ENCODE peak calls at places on chromosomes 3 and 15, in ten cellular contexts. Q is frontal cortex; S is stimulated activated naive CD8-positive, alpha-beta T cell treated with anti-CD3 and anti-CD28 coated beads, Interleukin-15, Interleukin-2, amounts not matched to agents 100 U/mL and 50 U/mL, for 24 hours; G is activated gamma-delta T cell treated with Interleukin-2 at 50 U/mL for 16 hours; E is activated CD4-positive, alpha-beta T cell treated with anti-CD3 and anti-CD28 coated beads, Interleukin-2, amount 10 ng/mL, durations not matched to agents 7 days and 5 days; Y is NCI-H2171 treated with DMSO at 0.1 percent for 48 hours; J is stimulated activated CD8-positive, alpha-beta memory T cell treated with anti-CD3 and anti-CD28 coated beads, Interleukin-12 subunit alpha, Interleukin-12 subunit beta, amount 100 ng/mL, for 1 hour; U is NCI-H1105; F is NCI-H1436; L is psoas muscle. N is an unnamed sample.

GRCh38 chr15:31171731-31172130 is 70.2 kb upstream of the TRPM1 start:
- DNase-seq in Q (no peak), S (no peak), G (no peak), E (no peak), Y (no peak), J (no peak), U (no peak), F (no peak), L (no peak), N (no peak)

GRCh38 chr3:126968995-126969385 is 13.9 kb upstream of the PLXNA1 start:
- DNase-seq in Q (no peak), S (no peak), G (no peak), E (no peak), Y (no peak), J (no peak), U (no peak), F (no peak), L (no peak), N (no peak)

GRCh38 chr15:73723146-73723545 is 30.0 kb downstream of the INSYN1 start:
- DNase-seq in Q (no peak), S (no peak), G (no peak), E (no peak), Y (no peak), J (no peak), U (no peak), F (no peak), L (no peak), N (no peak)

GRCh38 chr3:17420668-17421067 is 321.8 kb downstream of the TBC1D5 start:
- DNase-seq in Q (no peak), S (no peak), G (no peak), E (no peak), Y (no peak), J (no peak), U (no peak), F (no peak), L (no peak), N (no peak)

GRCh38 chr15:58224068-58224467 is 85.9 kb downstream of the AQP9 start:
- DNase-seq in Q (no peak), S (no peak), G (no peak), E (no peak), Y (no peak), J (no peak), U (no peak), F (no peak), L (peak; percentile 70), N (no peak)

GRCh38 chr3:43238801-43239200 is 47.5 kb upstream of the SNRK start:
- DNase-seq in Q (no peak), S (no peak), G (no peak), E (no peak), Y (no peak), J (no peak), U (peak; percentile 33), F (no peak), L (no peak), N (no peak)

GRCh38 chr15:65054333-65055200 is 9.4 kb downstream of the SLC51B start:
- DNase-seq in Q (peak; percentile 66), S (peak; percentile 73), G (peak; percentile 50), E (peak; percentile 68), Y (peak; percentile 47), J (no peak), U (peak; percentile 40), F (peak; percentile 51), L (peak; percentile 89), N (peak; percentile 73)

GRCh38 chr3:62214850-62215249 is 158.5 kb downstream of the FEZF2 start:
- DNase-seq in Q (no peak), S (no peak), G (no peak), E (no peak), Y (no peak), J (no peak), U (no peak), F (no peak), L (no peak), N (no peak)

GRCh38 chr3:27326211-27326948 is 42.8 kb downstream of the NEK10 start:
- DNase-seq in Q (no peak), S (no peak), G (no peak), E (no peak), Y (no peak), J (no peak), U (no peak), F (no peak), L (peak; percentile 56), N (no peak)

GRCh38 chr15:59105839-59106238 is 893 bp downstream of the CCNB2 start:
- DNase-seq in Q (no peak), S (no peak), G (no peak), E (no peak), Y (peak; percentile 17), J (no peak), U (no peak), F (no peak), L (no peak), N (no peak)

GRCh38 chr3:151379083-151379734 is 5.3 kb downstream of the P2RY12 start:
- DNase-seq in Q (no peak), S (peak; percentile 29), G (no peak), E (peak; percentile 13), Y (peak; percentile 13), J (no peak), U (no peak), F (no peak), L (no peak), N (peak; percentile 64)

GRCh38 chr3:98962951-98963350 is 61.5 kb upstream of the DCBLD2 start:
- DNase-seq in Q (no peak), S (no peak), G (no peak), E (no peak), Y (no peak), J (no peak), U (no peak), F (no peak), L (no peak), N (no peak)

GRCh38 chr15:41695750-41696436 is 35.7 kb downstream of the MGA start:
- DNase-seq in Q (no peak), S (peak; percentile 34), G (peak; percentile 38), E (peak; percentile 72), Y (no peak), J (peak; percentile 10), U (no peak), F (no peak), L (no peak), N (peak; percentile 80)

GRCh38 chr15:48695088-48695834 is 49.8 kb upstream of the FBN1 start:
- DNase-seq in Q (no peak), S (no peak), G (no peak), E (no peak), Y (no peak), J (no peak), U (no peak), F (no peak), L (no peak), N (no peak)

GRCh38 chr3:128487813-128488635 is 5.0 kb downstream of the GATA2 start:
- DNase-seq in Q (peak; percentile 82), S (peak; percentile 57), G (no peak), E (no peak), Y (peak; percentile 66), J (no peak), U (peak; percentile 80), F (peak; percentile 44), L (peak; percentile 88), N (peak; percentile 55)

GRCh38 chr3:67384790-67385397 is 269.5 kb downstream of the SUCLG2 start:
- DNase-seq in Q (no peak), S (peak; percentile 40), G (peak; percentile 19), E (peak; percentile 62), Y (no peak), J (no peak), U (no peak), F (no peak), L (no peak), N (peak; percentile 35)

GRCh38 chr3:105328338-105328730 is 38.4 kb upstream of the ALCAM start:
- DNase-seq in Q (no peak), S (no peak), G (no peak), E (no peak), Y (peak; percentile 19), J (no peak), U (no peak), F (no peak), L (no peak), N (no peak)

GRCh38 chr15:40472171-40472727 is 1.5 kb downstream of the CHST14 start:
- DNase-seq in Q (no peak), S (no peak), G (no peak), E (no peak), Y (no peak), J (no peak), U (no peak), F (no peak), L (peak; percentile 57), N (no peak)

GRCh38 chr15:37764733-37765191 is 169.7 kb upstream of the TMCO5A start:
- DNase-seq in Q (no peak), S (peak; percentile 37), G (peak; percentile 7), E (peak; percentile 15), Y (peak; percentile 60), J (no peak), U (no peak), F (peak; percentile 26), L (no peak), N (peak; percentile 27)

GRCh38 chr15:101100593-101101442 is 151.0 kb downstream of the CHSY1 start:
- DNase-seq in Q (no peak), S (no peak), G (no peak), E (no peak), Y (no peak), J (no peak), U (no peak), F (no peak), L (peak; percentile 18), N (no peak)

GRCh38 chr3:197181751-197182150 is 116.7 kb downstream of the DLG1 start:
- DNase-seq in Q (no peak), S (no peak), G (no peak), E (no peak), Y (no peak), J (no peak), U (no peak), F (no peak), L (peak; percentile 46), N (no peak)

GRCh38 chr3:187802928-187803259 is 57.6 kb upstream of the BCL6 start:
- DNase-seq in Q (no peak), S (peak; percentile 58), G (no peak), E (peak; percentile 84), Y (no peak), J (peak; percentile 23), U (no peak), F (no peak), L (no peak), N (no peak)

GRCh38 chr3:114608293-114608692 is 314.5 kb downstream of the TIGIT start:
- DNase-seq in Q (no peak), S (no peak), G (no peak), E (no peak), Y (no peak), J (no peak), U (no peak), F (no peak), L (no peak), N (no peak)

GRCh38 chr3:184907941-184908649 is 96.1 kb downstream of the VPS8 start:
- DNase-seq in Q (no peak), S (no peak), G (no peak), E (no peak), Y (no peak), J (no peak), U (no peak), F (no peak), L (peak; percentile 39), N (no peak)

GRCh38 chr3:111584724-111585123 is 10.4 kb downstream of the ZBED2 start:
- DNase-seq in Q (no peak), S (no peak), G (no peak), E (no peak), Y (no peak), J (no peak), U (no peak), F (no peak), L (no peak), N (no peak)

GRCh38 chr3:17841190-17841828 is 98.9 kb upstream of the TBC1D5 start:
- DNase-seq in Q (no peak), S (peak; percentile 87), G (peak; percentile 66), E (peak; percentile 72), Y (peak; percentile 28), J (peak; percentile 59), U (peak; percentile 1), F (peak; percentile 5), L (peak; percentile 83), N (peak; percentile 81)

N was measured in Kasumi-1.